ENCODE peak calls at places on chromosomes 7 and 10, in eight cellular contexts. One of them, this sample, is unnamed.

GRCh38 chr7:157389951-157390730 is 53.3 kb downstream of the DNAJB6 start:
- DNase-seq in transverse colon: no peak
- DNase-seq in GM12865: no peak
- DNase-seq in CD8-positive, alpha-beta T cell: no peak
- DNase-seq in epithelial cell of esophagus: no peak
- DNase-seq in HCT116: no peak
- DNase-seq in progenitor cell of endocrine pancreas: no peak
- DNase-seq in GM12878: no peak
- DNase-seq in this sample: peak; percentile 42

GRCh38 chr7:83677180-83677866 is 28.4 kb upstream of the SEMA3E start:
- DNase-seq in progenitor cell of endocrine pancreas: no peak
- DNase-seq in GM12865: no peak
- DNase-seq in CD8-positive, alpha-beta T cell: no peak
- DNase-seq in GM12878: no peak
- DNase-seq in HCT116: peak; percentile 92
- DNase-seq in epithelial cell of esophagus: peak; percentile 94
- DNase-seq in transverse colon: no peak
- DNase-seq in this sample: no peak

GRCh38 chr7:124269774-124270173 is 236.9 kb upstream of the TMEM229A start:
- DNase-seq in progenitor cell of endocrine pancreas: no peak
- DNase-seq in CD8-positive, alpha-beta T cell: no peak
- DNase-seq in epithelial cell of esophagus: no peak
- DNase-seq in GM12878: no peak
- DNase-seq in HCT116: no peak
- DNase-seq in GM12865: no peak
- DNase-seq in transverse colon: no peak
- DNase-seq in this sample: no peak

GRCh38 chr10:6141296-6142151 is 52.7 kb downstream of the RBM17 start:
- DNase-seq in epithelial cell of esophagus: peak; percentile 85
- DNase-seq in transverse colon: no peak
- DNase-seq in GM12878: peak; percentile 73
- DNase-seq in GM12865: peak; percentile 85
- DNase-seq in progenitor cell of endocrine pancreas: no peak
- DNase-seq in HCT116: no peak
- DNase-seq in CD8-positive, alpha-beta T cell: no peak
- DNase-seq in this sample: no peak

GRCh38 chr10:13120786-13121499 is 21.0 kb downstream of the OPTN start:
- DNase-seq in GM12865: no peak
- DNase-seq in epithelial cell of esophagus: no peak
- DNase-seq in HCT116: no peak
- DNase-seq in CD8-positive, alpha-beta T cell: no peak
- DNase-seq in GM12878: no peak
- DNase-seq in progenitor cell of endocrine pancreas: no peak
- DNase-seq in transverse colon: no peak
- DNase-seq in this sample: no peak

GRCh38 chr10:50575477-50576244 is 48.1 kb downstream of the SGMS1 start:
- DNase-seq in HCT116: no peak
- DNase-seq in CD8-positive, alpha-beta T cell: no peak
- DNase-seq in GM12865: no peak
- DNase-seq in epithelial cell of esophagus: no peak
- DNase-seq in GM12878: no peak
- DNase-seq in transverse colon: no peak
- DNase-seq in progenitor cell of endocrine pancreas: no peak
- DNase-seq in this sample: no peak

GRCh38 chr10:24240001-24240751 is 31.2 kb downstream of the KIAA1217 start:
- DNase-seq in transverse colon: no peak
- DNase-seq in GM12878: no peak
- DNase-seq in HCT116: no peak
- DNase-seq in epithelial cell of esophagus: peak; percentile 54
- DNase-seq in CD8-positive, alpha-beta T cell: no peak
- DNase-seq in progenitor cell of endocrine pancreas: no peak
- DNase-seq in GM12865: no peak
- DNase-seq in this sample: no peak

GRCh38 chr7:88204525-88205103 is 15.2 kb downstream of the SRI start:
- DNase-seq in GM12878: no peak
- DNase-seq in transverse colon: no peak
- DNase-seq in progenitor cell of endocrine pancreas: no peak
- DNase-seq in CD8-positive, alpha-beta T cell: no peak
- DNase-seq in HCT116: no peak
- DNase-seq in GM12865: no peak
- DNase-seq in epithelial cell of esophagus: no peak
- DNase-seq in this sample: no peak

GRCh38 chr10:30606313-30606712 is 23.2 kb downstream of the LYZL2 start:
- DNase-seq in progenitor cell of endocrine pancreas: no peak
- DNase-seq in transverse colon: no peak
- DNase-seq in GM12865: no peak
- DNase-seq in GM12878: no peak
- DNase-seq in CD8-positive, alpha-beta T cell: no peak
- DNase-seq in HCT116: no peak
- DNase-seq in epithelial cell of esophagus: no peak
- DNase-seq in this sample: no peak

GRCh38 chr10:119030421-119031250 is 1.1 kb downstream of the NANOS1 start:
- DNase-seq in GM12878: peak; percentile 62
- DNase-seq in epithelial cell of esophagus: peak; percentile 62
- DNase-seq in HCT116: peak; percentile 64
- DNase-seq in CD8-positive, alpha-beta T cell: peak; percentile 56
- DNase-seq in GM12865: peak; percentile 90
- DNase-seq in progenitor cell of endocrine pancreas: peak; percentile 49
- DNase-seq in transverse colon: peak; percentile 60
- DNase-seq in this sample: peak; percentile 27

GRCh38 chr7:108268200-108268820 is 138.1 kb upstream of the LAMB4 start:
- DNase-seq in HCT116: no peak
- DNase-seq in CD8-positive, alpha-beta T cell: no peak
- DNase-seq in GM12865: no peak
- DNase-seq in GM12878: no peak
- DNase-seq in transverse colon: no peak
- DNase-seq in epithelial cell of esophagus: peak; percentile 28
- DNase-seq in progenitor cell of endocrine pancreas: no peak
- DNase-seq in this sample: no peak

GRCh38 chr10:131074682-131075081 is 236.8 kb downstream of the TCERG1L start:
- DNase-seq in epithelial cell of esophagus: no peak
- DNase-seq in CD8-positive, alpha-beta T cell: no peak
- DNase-seq in GM12865: no peak
- DNase-seq in HCT116: no peak
- DNase-seq in transverse colon: no peak
- DNase-seq in GM12878: no peak
- DNase-seq in progenitor cell of endocrine pancreas: no peak
- DNase-seq in this sample: no peak

GRCh38 chr10:71887767-71888166 is 36.7 kb upstream of the PSAP start:
- DNase-seq in progenitor cell of endocrine pancreas: no peak
- DNase-seq in GM12865: no peak
- DNase-seq in GM12878: no peak
- DNase-seq in HCT116: no peak
- DNase-seq in CD8-positive, alpha-beta T cell: no peak
- DNase-seq in transverse colon: no peak
- DNase-seq in epithelial cell of esophagus: no peak
- DNase-seq in this sample: no peak

GRCh38 chr7:94022550-94022949 is 18.4 kb upstream of the BET1 start:
- DNase-seq in epithelial cell of esophagus: peak; percentile 27
- DNase-seq in GM12878: no peak
- DNase-seq in CD8-positive, alpha-beta T cell: no peak
- DNase-seq in progenitor cell of endocrine pancreas: no peak
- DNase-seq in HCT116: no peak
- DNase-seq in transverse colon: no peak
- DNase-seq in GM12865: peak; percentile 30
- DNase-seq in this sample: no peak

GRCh38 chr10:122285506-122286444 is 14.7 kb downstream of the BTBD16 start:
- DNase-seq in progenitor cell of endocrine pancreas: no peak
- DNase-seq in epithelial cell of esophagus: no peak
- DNase-seq in HCT116: no peak
- DNase-seq in GM12865: no peak
- DNase-seq in GM12878: no peak
- DNase-seq in CD8-positive, alpha-beta T cell: no peak
- DNase-seq in transverse colon: no peak
- DNase-seq in this sample: no peak

GRCh38 chr10:112835933-112836564 is 114.0 kb upstream of the TCF7L2 start:
- DNase-seq in transverse colon: peak; percentile 28
- DNase-seq in HCT116: no peak
- DNase-seq in GM12878: no peak
- DNase-seq in GM12865: no peak
- DNase-seq in epithelial cell of esophagus: no peak
- DNase-seq in progenitor cell of endocrine pancreas: no peak
- DNase-seq in CD8-positive, alpha-beta T cell: no peak
- DNase-seq in this sample: no peak

GRCh38 chr7:127230192-127230925 is 22.4 kb downstream of the GRM8 start:
- DNase-seq in transverse colon: no peak
- DNase-seq in epithelial cell of esophagus: no peak
- DNase-seq in GM12865: no peak
- DNase-seq in GM12878: no peak
- DNase-seq in progenitor cell of endocrine pancreas: no peak
- DNase-seq in HCT116: no peak
- DNase-seq in CD8-positive, alpha-beta T cell: no peak
- DNase-seq in this sample: no peak

GRCh38 chr10:18822156-18822555 is 162.9 kb downstream of the ARL5B start:
- DNase-seq in HCT116: no peak
- DNase-seq in GM12878: no peak
- DNase-seq in GM12865: peak; percentile 6
- DNase-seq in CD8-positive, alpha-beta T cell: no peak
- DNase-seq in transverse colon: no peak
- DNase-seq in epithelial cell of esophagus: peak; percentile 41
- DNase-seq in progenitor cell of endocrine pancreas: peak; percentile 19
- DNase-seq in this sample: no peak

GRCh38 chr10:4191354-4191753 is 406.3 kb upstream of the KLF6 start:
- DNase-seq in GM12878: no peak
- DNase-seq in HCT116: no peak
- DNase-seq in epithelial cell of esophagus: peak; percentile 96
- DNase-seq in GM12865: no peak
- DNase-seq in progenitor cell of endocrine pancreas: no peak
- DNase-seq in CD8-positive, alpha-beta T cell: no peak
- DNase-seq in transverse colon: no peak
- DNase-seq in this sample: no peak

GRCh38 chr10:2908851-2909630 is 158.3 kb upstream of the PFKP start:
- DNase-seq in transverse colon: no peak
- DNase-seq in epithelial cell of esophagus: no peak
- DNase-seq in CD8-positive, alpha-beta T cell: no peak
- DNase-seq in GM12865: no peak
- DNase-seq in GM12878: no peak
- DNase-seq in HCT116: no peak
- DNase-seq in progenitor cell of endocrine pancreas: no peak
- DNase-seq in this sample: no peak

GRCh38 chr10:789831-790701 is 100.6 kb upstream of the DIP2C start:
- DNase-seq in transverse colon: no peak
- DNase-seq in CD8-positive, alpha-beta T cell: no peak
- DNase-seq in GM12865: no peak
- DNase-seq in GM12878: no peak
- DNase-seq in progenitor cell of endocrine pancreas: no peak
- DNase-seq in epithelial cell of esophagus: no peak
- DNase-seq in HCT116: no peak
- DNase-seq in this sample: no peak

GRCh38 chr7:133829336-133829897 is 297.7 kb upstream of the LRGUK start:
- DNase-seq in CD8-positive, alpha-beta T cell: no peak
- DNase-seq in epithelial cell of esophagus: peak; percentile 65
- DNase-seq in progenitor cell of endocrine pancreas: no peak
- DNase-seq in GM12878: no peak
- DNase-seq in HCT116: no peak
- DNase-seq in GM12865: no peak
- DNase-seq in transverse colon: no peak
- DNase-seq in this sample: no peak

GRCh38 chr10:95741807-95742528 is 14.0 kb upstream of the ENTPD1 start:
- DNase-seq in CD8-positive, alpha-beta T cell: no peak
- DNase-seq in transverse colon: peak; percentile 19
- DNase-seq in epithelial cell of esophagus: no peak
- DNase-seq in GM12878: peak; percentile 60
- DNase-seq in GM12865: peak; percentile 77
- DNase-seq in HCT116: no peak
- DNase-seq in progenitor cell of endocrine pancreas: no peak
- DNase-seq in this sample: no peak

GRCh38 chr7:98879198-98879988 is 1.1 kb downstream of the TRRAP start:
- DNase-seq in HCT116: peak; percentile 27
- DNase-seq in GM12878: peak; percentile 32
- DNase-seq in transverse colon: peak; percentile 60
- DNase-seq in GM12865: peak; percentile 89
- DNase-seq in epithelial cell of esophagus: peak; percentile 54
- DNase-seq in CD8-positive, alpha-beta T cell: peak; percentile 80
- DNase-seq in progenitor cell of endocrine pancreas: no peak
- DNase-seq in this sample: peak; percentile 44
- TF ChIP-seq CTCF in HCT116: peak; percentile 1
- TF ChIP-seq CTCF in GM12878: peak; percentile 58
- TF ChIP-seq CTCF in transverse colon: peak; percentile 31
- TF ChIP-seq CTCF in GM12865: peak; percentile 51
- TF ChIP-seq CTCF in epithelial cell of esophagus: peak; percentile 42
- TF ChIP-seq CTCF in CD8-positive, alpha-beta T cell: peak; percentile 66
- TF ChIP-seq CTCF in progenitor cell of endocrine pancreas: peak; percentile 6
- TF ChIP-seq CTCF in this sample: peak; percentile 58

DNA sequence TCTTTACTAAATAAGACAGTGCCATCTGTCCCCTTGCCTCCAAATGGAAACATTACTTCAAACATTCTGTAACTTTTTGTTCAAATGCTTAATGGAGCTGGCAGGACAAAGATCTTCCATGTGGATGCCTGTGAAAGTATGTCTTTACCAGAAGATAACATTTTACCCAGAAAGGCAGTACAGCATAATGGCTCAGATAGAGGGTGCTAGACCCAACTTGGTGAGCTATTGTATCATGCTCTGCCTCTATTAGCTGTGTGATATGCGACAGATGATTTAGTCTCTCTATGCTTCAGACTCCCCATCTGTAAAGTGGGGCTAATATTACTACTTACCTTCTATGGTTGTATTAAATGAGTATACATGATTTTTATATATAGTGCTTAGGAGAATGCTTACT is 8.8 kb upstream of the SMKR1 start:
- DNase-seq in HCT116: no peak
- DNase-seq in GM12865: peak; percentile 25
- DNase-seq in CD8-positive, alpha-beta T cell: no peak
- DNase-seq in progenitor cell of endocrine pancreas: no peak
- DNase-seq in transverse colon: no peak
- DNase-seq in epithelial cell of esophagus: peak; percentile 17
- DNase-seq in GM12878: no peak
- DNase-seq in this sample: no peak
- TF ChIP-seq CTCF in HCT116: peak; percentile 3
- TF ChIP-seq CTCF in GM12865: peak; percentile 20
- TF ChIP-seq CTCF in CD8-positive, alpha-beta T cell: no peak
- TF ChIP-seq CTCF in progenitor cell of endocrine pancreas: no peak
- TF ChIP-seq CTCF in transverse colon: no peak
- TF ChIP-seq CTCF in epithelial cell of esophagus: peak; percentile 30
- TF ChIP-seq CTCF in GM12878: peak; percentile 30
- TF ChIP-seq CTCF in this sample: peak; percentile 14

DNA sequence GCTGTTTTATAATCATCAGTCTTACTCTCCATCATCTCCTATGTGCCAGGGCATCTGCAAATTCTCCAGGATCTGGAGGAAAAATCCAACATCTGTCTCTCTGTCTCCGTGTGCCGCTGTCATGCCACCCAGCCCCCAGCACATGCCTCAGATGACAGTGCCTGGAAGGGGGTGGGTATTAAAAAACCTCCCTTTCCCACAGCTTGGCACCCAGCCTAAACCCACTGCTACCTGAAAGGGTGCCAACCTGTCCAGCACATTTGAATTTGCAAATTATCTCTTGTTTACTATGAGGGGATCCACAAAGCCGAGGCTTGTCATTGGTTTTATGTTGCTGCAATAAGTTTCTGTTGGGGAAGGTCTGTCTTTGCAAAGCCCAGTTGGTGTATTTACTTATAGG is 73.1 kb downstream of the EMX2 start:
- DNase-seq in epithelial cell of esophagus: no peak
- DNase-seq in HCT116: no peak
- DNase-seq in CD8-positive, alpha-beta T cell: no peak
- DNase-seq in GM12878: no peak
- DNase-seq in progenitor cell of endocrine pancreas: no peak
- DNase-seq in GM12865: no peak
- DNase-seq in transverse colon: no peak
- DNase-seq in this sample: no peak
- TF ChIP-seq CTCF in epithelial cell of esophagus: no peak
- TF ChIP-seq CTCF in HCT116: no peak
- TF ChIP-seq CTCF in CD8-positive, alpha-beta T cell: no peak
- TF ChIP-seq CTCF in GM12878: no peak
- TF ChIP-seq CTCF in progenitor cell of endocrine pancreas: no peak
- TF ChIP-seq CTCF in GM12865: no peak
- TF ChIP-seq CTCF in transverse colon: no peak
- TF ChIP-seq CTCF in this sample: no peak

GRCh38 chr10:124186956-124187355 is 93.6 kb upstream of the CHST15 start:
- DNase-seq in progenitor cell of endocrine pancreas: no peak
- DNase-seq in GM12878: no peak
- DNase-seq in HCT116: no peak
- DNase-seq in CD8-positive, alpha-beta T cell: peak; percentile 23
- DNase-seq in transverse colon: no peak
- DNase-seq in epithelial cell of esophagus: no peak
- DNase-seq in GM12865: no peak
- DNase-seq in this sample: no peak
- TF ChIP-seq CTCF in progenitor cell of endocrine pancreas: no peak
- TF ChIP-seq CTCF in GM12878: no peak
- TF ChIP-seq CTCF in HCT116: no peak
- TF ChIP-seq CTCF in CD8-positive, alpha-beta T cell: no peak
- TF ChIP-seq CTCF in transverse colon: no peak
- TF ChIP-seq CTCF in epithelial cell of esophagus: no peak
- TF ChIP-seq CTCF in GM12865: no peak
- TF ChIP-seq CTCF in this sample: no peak

This sample was measured in natural killer cell.